ENCODE peak calls at places on chromosomes 1 and 21, in four cellular contexts. G is H9, N is H1, U is IMR-90. X is an unnamed sample. For H3K27me3, the result is how much of the 10 kb centered on the place peaks cover.

GRCh38 chr1:172373864-172374263 is 46.6 kb upstream of the C1orf105 start:
- DNase-seq in G (no peak), U (no peak), N (no peak), X (no peak)

GRCh38 chr1:12435639-12436344 is 182.2 kb downstream of the DHRS3 start:
- DNase-seq in U (peak), G (no peak), N (no peak), X (no peak)

GRCh38 chr21:25871566-25871965 is 136.8 kb downstream of the GABPA start:
- DNase-seq in G (peak), U (no peak), N (peak), X (peak)

GRCh38 chr1:20102875-20103274 is 16.5 kb downstream of the PLA2G2D start:
- DNase-seq in N (no peak), G (no peak), U (peak), X (no peak)

GRCh38 chr1:203797948-203798347 is 2.5 kb downstream of the ZBED6 start:
- DNase-seq in U (no peak), N (no peak), G (no peak), X (peak)

GRCh38 chr1:175201061-175201508 is 8.5 kb upstream of the KIAA0040 start:
- DNase-seq in U (peak), G (no peak), N (no peak), X (no peak)

GRCh38 chr1:180571832-180572636 is 13.3 kb downstream of the OVAAL start:
- DNase-seq in U (peak), G (no peak), N (no peak), X (no peak)

GRCh38 chr1:85297855-85298629 is 21.6 kb upstream of the BCL10 start:
- DNase-seq in G (no peak), U (peak), N (no peak), X (peak)

GRCh38 chr21:37367301-37367757 is 756 bp downstream of the DYRK1A start:
- DNase-seq in U (no peak), G (no peak), N (no peak), X (no peak)

GRCh38 chr1:41322835-41323234 is 38.4 kb upstream of the FOXO6 start:
- DNase-seq in G (peak), U (no peak), N (peak), X (peak)

DNA sequence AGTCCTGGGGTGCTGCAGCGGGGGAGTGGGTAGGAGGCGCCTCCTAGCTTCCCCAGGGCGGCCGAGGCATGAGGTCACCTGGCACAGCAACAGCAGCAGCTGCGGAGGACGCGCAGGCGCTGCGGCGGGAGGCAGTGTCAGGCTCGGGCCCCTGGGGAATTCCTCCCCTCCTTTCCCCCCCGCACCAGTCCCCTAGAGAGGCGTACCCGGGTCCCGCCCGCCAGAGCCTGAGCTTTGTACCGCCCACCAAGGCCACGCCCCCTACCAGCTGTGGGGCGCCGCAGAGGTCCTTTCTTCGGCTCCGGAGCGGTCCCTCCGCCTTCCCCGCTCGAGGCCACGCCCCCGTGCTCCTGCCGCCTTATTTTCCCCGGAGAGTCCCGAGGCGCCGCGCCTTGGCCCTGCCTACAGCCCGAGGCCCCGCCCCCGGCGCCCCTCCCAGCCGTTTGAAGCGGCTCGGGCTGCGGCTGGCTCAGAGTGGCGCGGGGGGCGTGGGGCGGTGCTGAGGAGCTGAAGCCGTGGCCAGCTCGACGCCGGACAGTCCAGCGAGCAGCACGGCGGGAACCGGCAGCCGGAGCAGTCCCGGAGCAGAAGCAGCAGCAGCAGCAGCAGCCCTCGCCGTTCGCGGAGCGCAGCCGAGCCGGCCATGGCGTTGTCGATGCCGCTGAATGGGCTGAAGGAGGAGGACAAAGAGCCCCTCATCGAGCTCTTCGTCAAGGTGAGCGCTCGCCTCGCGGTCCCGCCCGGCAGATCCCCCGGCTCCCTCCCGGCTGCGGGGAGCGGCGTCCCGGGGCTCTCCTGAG is at the start of gene CLIC4:
- DNase-seq in G (peak), U (peak), N (peak), X (peak)
- H2AK5ac ChIP-seq in G (no peak), U (peak), N (no peak), X (no peak)

DNA sequence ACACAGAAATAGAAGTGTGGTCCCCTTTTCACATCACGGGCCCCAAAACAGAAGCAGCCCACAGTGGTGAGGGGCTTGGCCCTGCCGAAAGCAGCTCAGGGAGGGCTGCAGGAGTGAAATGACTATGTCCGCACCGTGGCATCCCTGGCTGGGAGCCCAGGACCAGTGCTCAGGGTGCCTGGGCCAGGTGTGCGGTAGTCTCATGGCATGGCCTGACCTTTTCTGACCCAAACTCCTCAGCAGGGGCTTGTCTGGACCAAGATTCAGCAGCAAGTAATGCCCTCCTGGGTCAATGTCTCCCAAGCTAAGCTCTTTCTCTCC is 101.7 kb downstream of the AJAP1 start:
- DNase-seq in U (no peak), N (no peak), G (no peak), X (no peak)
- H3K27me3 ChIP-seq in U (under half), N (under half), G (under half), X (under half)

DNA sequence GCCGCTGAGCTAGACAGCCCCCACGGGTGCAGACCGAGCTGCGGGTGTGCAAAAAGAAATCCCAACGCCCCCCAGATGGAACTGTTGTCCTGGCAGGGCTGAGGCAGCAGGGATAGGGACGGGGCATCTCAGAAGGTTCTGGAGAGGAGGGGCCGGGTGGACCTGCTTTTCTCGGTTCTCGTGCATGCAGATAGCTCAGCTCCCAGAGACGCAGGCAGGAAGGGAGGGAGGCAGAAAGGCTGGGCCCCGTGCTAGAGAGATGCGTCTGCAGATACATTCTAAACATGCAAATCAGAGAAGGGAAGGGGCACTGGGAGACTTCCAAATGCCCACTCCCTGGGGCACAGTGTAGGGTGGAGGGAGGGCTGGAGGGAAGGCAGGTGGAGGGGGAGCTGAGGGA is 41.4 kb downstream of the TAS1R2 start:
- DNase-seq in N (no peak), G (no peak), U (no peak), X (no peak)
- H3K56ac ChIP-seq in N (no peak), G (no peak), U (no peak), X (no peak)

GRCh38 chr1:70667771-70668170 is 256.7 kb downstream of the CTH start:
- DNase-seq in N (no peak), G (no peak), U (no peak), X (no peak)

GRCh38 chr1:70672333-70672935 is 261.4 kb downstream of the CTH start:
- DNase-seq in U (no peak), G (no peak), N (no peak), X (no peak)

DNA sequence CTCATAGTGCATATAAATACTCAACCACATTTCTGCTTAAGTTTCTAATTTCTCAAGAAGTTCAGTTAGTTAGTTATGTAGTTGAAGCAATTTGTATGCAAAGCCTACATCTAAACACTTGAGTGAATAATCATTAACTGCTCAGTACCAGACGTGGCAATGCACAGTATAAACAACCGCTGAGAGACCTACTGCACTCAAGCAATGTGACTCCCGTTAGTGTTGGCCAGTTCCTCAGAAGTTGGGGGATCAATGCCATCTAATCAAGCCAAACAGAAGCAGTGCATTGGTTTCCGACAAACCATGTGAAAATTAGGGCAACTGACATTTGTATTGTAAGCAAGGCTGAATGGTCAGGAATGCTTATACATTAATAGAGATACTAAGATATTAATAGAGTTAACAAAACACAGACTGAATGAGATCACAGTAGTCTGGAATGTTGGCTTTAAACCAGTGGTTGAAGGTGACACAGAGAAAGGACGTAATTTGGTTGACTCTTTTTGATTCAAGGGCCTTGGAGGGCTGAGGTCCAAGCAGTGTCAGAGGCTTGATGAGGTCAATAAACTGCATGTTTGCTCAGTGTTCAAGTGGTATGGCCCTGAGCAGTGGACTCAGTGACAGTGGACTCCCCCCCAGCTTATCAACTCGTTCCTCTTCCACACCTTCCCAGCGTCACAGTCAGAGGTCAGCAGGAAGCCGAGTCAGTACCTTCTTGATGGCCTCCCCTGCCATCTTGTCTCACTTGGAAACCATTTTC is 255.5 kb downstream of the CTH start:
- DNase-seq in G (no peak), U (no peak), N (no peak), X (no peak)
- H2AK5ac ChIP-seq in G (no peak), U (no peak), N (no peak), X (no peak)

DNA sequence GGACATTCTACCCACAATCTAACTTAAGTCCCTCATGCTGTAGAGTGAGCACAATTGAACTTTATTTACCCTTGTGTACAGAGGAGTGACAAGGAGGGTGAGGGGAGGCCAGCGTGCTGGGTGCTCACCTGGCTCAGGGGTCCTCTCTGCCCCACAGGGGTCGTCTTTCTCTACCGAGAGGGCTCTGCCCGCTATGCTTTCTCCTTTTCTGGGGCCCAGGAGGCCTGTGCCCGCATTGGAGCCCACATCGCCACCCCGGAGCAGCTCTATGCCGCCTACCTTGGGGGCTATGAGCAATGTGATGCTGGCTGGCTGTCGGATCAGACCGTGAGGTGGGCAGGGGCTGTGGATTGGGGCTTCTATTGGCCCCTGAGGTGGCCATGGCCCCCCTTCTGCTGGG is 5.4 kb downstream of the BCAN start:
- DNase-seq in U (no peak), G (no peak), N (no peak), X (no peak)
- H3K27me3 ChIP-seq in U (half or more), G (under half), N (half or more), X (under half)

GRCh38 chr1:245469006-245469405 is 314.2 kb downstream of the KIF26B start:
- DNase-seq in U (no peak), G (no peak), N (no peak), X (no peak)

GRCh38 chr1:245465666-245466065 is 310.9 kb downstream of the KIF26B start:
- DNase-seq in G (no peak), N (no peak), U (no peak), X (no peak)

GRCh38 chr1:245467804-245468203 is 313.0 kb downstream of the KIF26B start:
- DNase-seq in G (no peak), N (no peak), U (no peak), X (no peak)

GRCh38 chr1:245475116-245475515 is 320.3 kb downstream of the KIF26B start:
- DNase-seq in G (no peak), N (no peak), U (peak), X (no peak)

GRCh38 chr1:245469734-245470133 is 314.9 kb downstream of the KIF26B start:
- DNase-seq in U (no peak), G (no peak), N (no peak), X (no peak)
- H3K56ac ChIP-seq in U (no peak), G (no peak), N (no peak), X (no peak)

GRCh38 chr1:196997428-196997827 is 20.1 kb downstream of the CFHR5 start:
- DNase-seq in N (no peak), G (no peak), U (peak), X (peak)
- H2AK5ac ChIP-seq in N (no peak), G (no peak), U (no peak), X (no peak)

GRCh38 chr1:47513393-47513792 is 75.5 kb downstream of the FOXD2 start:
- DNase-seq in N (no peak), G (no peak), U (no peak), X (no peak)
- H3K27me3 ChIP-seq in N (under half), G (under half), U (under half), X (under half)

DNA sequence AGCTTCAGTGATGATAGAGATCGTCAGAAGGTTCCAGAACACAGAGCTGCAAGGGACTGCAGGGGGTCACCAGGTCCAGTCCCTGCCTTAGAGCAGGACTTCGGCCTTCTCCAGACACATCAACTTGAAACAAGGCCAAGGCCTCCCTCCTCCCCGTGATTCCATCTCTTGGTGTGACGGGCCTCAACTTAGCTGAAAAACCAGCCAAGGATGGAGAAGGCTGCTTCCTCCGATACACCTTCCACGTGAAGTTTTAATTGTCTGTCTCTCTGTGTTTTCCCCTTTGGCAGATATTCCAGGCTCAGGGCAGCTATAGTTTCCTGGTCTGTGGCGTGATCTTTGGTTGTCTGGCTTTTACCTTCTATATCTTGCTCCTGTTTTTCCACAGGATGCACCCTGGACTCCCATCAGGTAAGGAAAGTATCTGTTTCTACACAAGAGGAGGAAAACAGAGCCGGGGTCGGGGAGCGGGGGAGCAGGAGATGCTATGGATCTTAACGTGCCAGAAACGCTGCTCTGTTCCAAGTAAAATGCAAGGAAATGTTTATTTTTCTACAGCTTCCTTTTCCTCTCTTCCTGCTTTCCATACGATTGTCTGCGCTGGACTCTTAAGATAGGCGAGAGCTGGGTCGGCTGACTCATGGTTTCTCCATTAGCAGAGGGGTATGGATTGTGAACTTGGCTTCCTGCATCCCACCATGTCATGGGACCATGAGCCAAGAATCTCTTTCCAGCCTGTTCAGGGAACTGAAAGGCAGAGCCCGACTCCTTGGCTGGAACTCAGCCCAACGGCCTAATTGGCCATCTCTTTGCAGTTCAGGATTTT is 32.8 kb downstream of the ELK4 start:
- DNase-seq in N (no peak), G (no peak), U (peak), X (no peak)
- H3K56ac ChIP-seq in N (no peak), G (no peak), U (peak), X (no peak)

DNA sequence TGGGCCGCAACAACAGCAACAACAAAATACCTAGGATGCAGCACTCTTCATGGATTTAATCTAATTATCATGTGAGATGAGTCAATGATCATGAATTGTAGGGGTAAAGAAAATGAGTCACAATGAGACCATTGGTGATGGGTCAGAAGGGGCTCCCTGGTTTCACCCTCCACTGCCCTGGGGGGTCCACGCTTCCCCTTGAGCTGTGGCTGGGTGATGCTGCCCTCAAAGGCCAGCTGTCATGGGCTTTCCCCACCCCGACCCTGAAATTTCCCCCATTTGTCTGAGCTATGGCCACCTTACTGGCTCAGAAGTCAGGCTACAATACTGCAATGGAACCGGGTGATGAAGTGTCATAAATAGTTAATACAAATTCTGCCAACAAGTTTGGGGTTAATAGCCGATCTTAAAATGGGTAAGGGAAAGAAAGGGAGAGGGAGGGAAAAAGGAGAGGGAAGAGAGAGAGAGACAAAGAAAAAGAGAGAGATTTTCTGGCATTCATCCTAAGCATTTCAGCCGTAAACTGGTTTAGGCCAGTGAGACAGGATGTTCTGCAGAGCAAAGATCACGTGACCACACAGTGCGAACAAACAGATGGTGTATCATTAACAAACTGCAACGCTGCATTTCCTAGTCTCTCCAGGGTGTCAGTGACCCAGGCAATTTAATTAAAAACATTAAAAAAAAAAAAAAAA is 143.4 kb upstream of the ERRFI1 start:
- DNase-seq in G (no peak), U (peak), N (no peak), X (peak)
- H2AK5ac ChIP-seq in G (no peak), U (peak), N (peak), X (peak)

X was measured in mesendoderm.